ENCODE peak calls at places on chromosomes 7 and 10, in eight cellular contexts. Y, G, Q, H, J, C, D and P are unnamed samples.
A peak's percentile ranks its signal among the peaks of the same experiment; 100 is the strongest.

GRCh38 chr7:3943779-3944520 is 642.9 kb downstream of the SDK1 start:
- DNase-seq in G (no peak), Q (no peak), Y (no peak), H (no peak), J (no peak), C (no peak), D (no peak), P (no peak)

GRCh38 chr7:15130666-15131541 is 228.4 kb upstream of the DGKB start:
- DNase-seq in Y (no peak), G (no peak), Q (no peak), H (no peak), J (no peak), C (no peak), D (no peak), P (no peak)

GRCh38 chr10:7260412-7260900 is 150.4 kb downstream of the SFMBT2 start:
- DNase-seq in J (peak; percentile 79), D (peak; percentile 84), Y (peak; percentile 61), G (peak; percentile 29), C (peak; percentile 84), H (no peak), Q (no peak), P (no peak)

GRCh38 chr7:95623788-95624187 is 27.5 kb upstream of the PDK4 start:
- DNase-seq in Y (no peak), D (no peak), Q (no peak), C (no peak), J (no peak), H (no peak), G (no peak), P (no peak)

GRCh38 chr10:30986027-30986672 is 45.5 kb downstream of the ZNF438 start:
- DNase-seq in Y (no peak), D (no peak), Q (no peak), H (no peak), C (no peak), G (no peak), J (no peak), P (no peak)

GRCh38 chr10:126686732-126687693 is 16.5 kb upstream of the C10orf90 start:
- DNase-seq in Q (no peak), D (peak; percentile 9), J (no peak), G (no peak), H (no peak), C (no peak), Y (no peak), P (no peak)

GRCh38 chr10:88076027-88076880 is 212.8 kb downstream of the PTEN start:
- DNase-seq in C (no peak), G (no peak), J (no peak), D (no peak), H (no peak), Y (no peak), Q (no peak), P (no peak)

GRCh38 chr10:50224330-50224952 is 26.9 kb downstream of the ASAH2 start:
- DNase-seq in Q (no peak), J (no peak), H (peak; percentile 16), Y (no peak), D (peak; percentile 78), C (no peak), G (peak; percentile 26), P (no peak)

GRCh38 chr7:152341039-152341913 is 94.5 kb downstream of the KMT2C start:
- DNase-seq in G (no peak), H (peak; percentile 31), Y (no peak), J (no peak), Q (no peak), C (peak; percentile 15), D (peak; percentile 28), P (peak; percentile 66)

GRCh38 chr7:17016402-17017010 is 134.7 kb upstream of the AGR3 start:
- DNase-seq in C (no peak), J (no peak), G (no peak), Y (no peak), Q (no peak), H (no peak), D (no peak), P (no peak)

GRCh38 chr7:16078076-16078952 is 343.0 kb downstream of the CRPPA start:
- DNase-seq in J (no peak), Q (no peak), D (peak; percentile 78), Y (no peak), C (no peak), H (peak; percentile 38), G (peak; percentile 2), P (no peak)

GRCh38 chr10:130751106-130751840 is 560.2 kb downstream of the TCERG1L start:
- DNase-seq in C (no peak), H (no peak), G (no peak), Q (no peak), D (no peak), Y (no peak), J (peak; percentile 35), P (peak; percentile 35)

GRCh38 chr10:79375321-79376077 is 28.2 kb downstream of the PPIF start:
- DNase-seq in C (no peak), Y (no peak), D (no peak), H (peak; percentile 6), J (peak; percentile 46), Q (no peak), G (no peak), P (peak; percentile 36)

GRCh38 chr10:101848894-101849351 is 5.3 kb upstream of the KCNIP2 start:
- DNase-seq in Y (no peak), H (no peak), Q (no peak), D (peak; percentile 37), J (no peak), C (no peak), G (no peak), P (no peak)

GRCh38 chr7:17501461-17502208 is 203.2 kb downstream of the AHR start:
- DNase-seq in J (no peak), Y (no peak), C (no peak), D (no peak), H (no peak), G (no peak), Q (no peak), P (no peak)

GRCh38 chr10:26650406-26650805 is 47.1 kb upstream of the PDSS1 start:
- DNase-seq in Q (no peak), H (no peak), Y (no peak), G (no peak), D (no peak), J (no peak), C (no peak), P (no peak)

GRCh38 chr10:34768261-34768971 is 46.7 kb downstream of the PARD3 start:
- DNase-seq in G (no peak), H (no peak), Y (peak; percentile 51), D (no peak), J (peak; percentile 91), Q (peak; percentile 79), C (peak; percentile 81), P (peak; percentile 95)

GRCh38 chr7:37149019-37149814 is 299.4 kb downstream of the ELMO1 start:
- DNase-seq in J (no peak), Y (no peak), H (no peak), C (no peak), G (no peak), Q (no peak), D (no peak), P (no peak)

GRCh38 chr7:42235734-42236133 is 1.3 kb downstream of the GLI3 start:
- DNase-seq in H (peak; percentile 15), J (no peak), D (no peak), C (no peak), Y (peak; percentile 52), G (no peak), Q (peak; percentile 11), P (no peak)

GRCh38 chr7:5423272-5423843 is at the start of gene TNRC18:
- DNase-seq in J (peak; percentile 76), H (no peak), Y (peak; percentile 78), Q (peak; percentile 66), G (no peak), D (no peak), C (no peak), P (peak; percentile 62)

GRCh38 chr10:77401681-77402080 is 235.9 kb downstream of the KCNMA1 start:
- DNase-seq in Q (no peak), C (no peak), D (no peak), H (no peak), G (no peak), J (no peak), Y (no peak), P (no peak)

DNA sequence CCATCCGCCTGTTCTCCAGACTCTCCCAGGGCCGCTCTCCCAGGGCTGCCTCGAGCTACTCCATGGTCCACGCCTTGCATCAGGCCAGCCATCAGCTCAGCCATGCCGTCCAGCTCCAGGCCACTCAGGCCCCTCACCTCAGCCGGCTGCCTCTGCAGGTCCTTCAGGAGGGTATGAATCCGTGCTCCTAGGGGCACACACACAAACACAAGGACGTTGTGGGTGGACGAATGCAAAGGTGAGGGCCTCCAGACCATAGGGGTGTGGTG is 449.4 kb downstream of the PTPRN2 start:
- DNase-seq in H (no peak), C (no peak), Y (no peak), J (no peak), G (no peak), Q (no peak), D (no peak), P (no peak)
- H3K27ac ChIP-seq in H (no peak overlapping the region), C (no peak overlapping the region), Y (no peak overlapping the region), J (no peak overlapping the region), G (no peak overlapping the region), Q (no peak overlapping the region), D (no peak overlapping the region), P (no peak overlapping the region)

DNA sequence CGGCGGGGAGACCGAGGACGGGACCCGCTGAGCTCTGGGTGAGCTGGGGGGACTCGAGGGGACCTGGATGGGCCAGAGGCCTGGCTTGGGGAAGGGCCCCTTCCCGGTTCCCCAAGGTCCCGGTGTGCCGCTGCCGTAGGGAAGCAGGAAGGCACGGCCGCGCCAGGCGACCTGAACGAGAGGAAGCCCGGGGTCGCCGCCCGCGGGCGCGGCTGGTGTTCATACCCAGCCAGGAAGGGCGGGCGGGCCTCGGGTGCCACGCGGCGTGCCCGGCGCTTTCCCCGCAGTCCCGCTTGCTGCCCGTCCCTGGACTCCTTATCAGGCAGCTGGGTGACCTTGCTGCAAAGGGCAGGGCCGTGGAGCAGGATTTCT is 38.0 kb downstream of the ZNF777 start:
- DNase-seq in G (no peak), Q (peak; percentile 43), D (peak; percentile 49), C (no peak), J (no peak), Y (no peak), H (no peak), P (no peak)
- H3K4me3 ChIP-seq in G (peak overlapping the region; percentile 69), Q (peak overlapping the region; percentile 56), D (peak overlapping the region; percentile 86), C (peak overlapping the region; percentile 67), J (peak overlapping the region; percentile 68), Y (peak overlapping the region; percentile 30), H (no peak overlapping the region), P (peak overlapping the region; percentile 64)

DNA sequence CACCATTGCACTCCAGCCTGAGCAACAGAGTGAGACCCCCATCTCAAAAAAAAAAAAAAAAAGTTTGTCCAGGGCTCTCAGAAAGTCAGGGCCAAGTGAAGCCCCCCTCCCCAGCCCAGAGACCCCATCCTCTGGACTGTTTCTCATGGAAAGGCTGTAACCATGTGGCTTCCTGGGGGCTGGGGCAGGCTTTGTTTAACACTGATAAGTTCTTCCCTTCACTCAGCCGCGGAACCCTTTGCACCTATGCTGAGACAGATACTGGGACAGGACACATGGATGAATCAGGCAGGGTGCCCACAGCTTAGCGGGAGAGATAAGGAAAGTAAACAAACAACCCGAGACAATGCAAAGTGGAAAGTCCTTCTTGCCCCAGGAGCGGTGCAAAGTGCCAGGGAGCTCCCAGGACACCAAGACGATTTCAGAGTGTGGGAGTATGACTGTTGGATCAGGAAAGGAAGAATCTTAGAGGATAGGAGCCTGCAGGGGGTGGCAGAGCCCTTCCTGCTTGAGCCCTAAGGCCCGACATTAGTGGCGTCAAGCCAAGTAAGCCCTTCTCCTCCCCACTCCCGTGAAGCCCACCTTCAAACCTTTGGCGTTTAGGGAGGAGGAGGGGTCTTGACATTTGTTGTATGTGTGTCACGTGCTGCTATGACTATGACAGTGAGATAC is 11.6 kb downstream of the MLXIPL start:
- DNase-seq in C (peak; percentile 75), Y (no peak), J (peak; percentile 67), Q (no peak), H (no peak), G (no peak), D (peak; percentile 57), P (peak; percentile 97)
- H3K27ac ChIP-seq in C (peak overlapping the region; percentile 85), Y (no peak overlapping the region), J (peak overlapping the region; percentile 53), Q (no peak overlapping the region), H (no peak overlapping the region), G (no peak overlapping the region), D (no peak overlapping the region), P (peak overlapping the region; percentile 91)

GRCh38 chr10:123908379-123908778 is 16.8 kb upstream of the CPXM2 start:
- DNase-seq in H (no peak), J (no peak), C (no peak), G (no peak), Y (no peak), Q (no peak), D (no peak), P (no peak)
- H3K4me3 ChIP-seq in H (no peak overlapping the region), J (no peak overlapping the region), C (no peak overlapping the region), G (no peak overlapping the region), Y (no peak overlapping the region), Q (no peak overlapping the region), D (no peak overlapping the region), P (no peak overlapping the region)